ENCODE peak calls at places on chromosomes 7 and 10, in nine cellular contexts. Z, I, G, Y, F, K, A, O and E are unnamed samples.

GRCh38 chr7:133230591-133231194 is 22.2 kb upstream of the EXOC4 start:
- DNase-seq in Z (peak; percentile 1), I (no peak), G (peak; percentile 55), Y (no peak), F (peak; percentile 50), K (peak; percentile 16), A (peak; percentile 53), O (peak; percentile 39), E (peak; percentile 55)

GRCh38 chr10:89540550-89540949 is 5.2 kb upstream of the SLC16A12 start:
- DNase-seq in Z (no peak), I (no peak), G (no peak), Y (peak; percentile 56), F (no peak), K (no peak), A (no peak), O (peak; percentile 78), E (no peak)

GRCh38 chr7:16711730-16712129 is 41.8 kb upstream of the TSPAN13 start:
- DNase-seq in Z (no peak), I (no peak), G (no peak), Y (no peak), F (no peak), K (no peak), A (no peak), O (no peak), E (no peak)

GRCh38 chr10:34010891-34011290 is 676.4 kb upstream of the NRP1 start:
- DNase-seq in Z (no peak), I (no peak), G (peak; percentile 34), Y (no peak), F (no peak), K (peak; percentile 3), A (no peak), O (peak; percentile 27), E (no peak)

GRCh38 chr7:80699030-80699638 is 60.7 kb downstream of the CD36 start:
- DNase-seq in Z (no peak), I (no peak), G (peak; percentile 61), Y (peak; percentile 36), F (peak; percentile 66), K (no peak), A (no peak), O (peak; percentile 13), E (no peak)

GRCh38 chr7:116691664-116692063 is 19.7 kb downstream of the MET start:
- DNase-seq in Z (no peak), I (no peak), G (no peak), Y (no peak), F (no peak), K (no peak), A (no peak), O (no peak), E (no peak)

GRCh38 chr10:48506147-48506917 is 98.5 kb downstream of the ARHGAP22 start:
- DNase-seq in Z (no peak), I (no peak), G (peak; percentile 38), Y (no peak), F (peak; percentile 29), K (no peak), A (peak; percentile 28), O (peak; percentile 36), E (no peak)

GRCh38 chr10:117868151-117868550 is 178.6 kb downstream of the RAB11FIP2 start:
- DNase-seq in Z (no peak), I (no peak), G (no peak), Y (no peak), F (no peak), K (no peak), A (no peak), O (no peak), E (no peak)

GRCh38 chr7:72805526-72806494 is 22.2 kb downstream of the TYW1B start:
- DNase-seq in Z (no peak), I (no peak), G (no peak), Y (no peak), F (no peak), K (no peak), A (no peak), O (peak; percentile 17), E (no peak)

GRCh38 chr7:2736411-2736914 is 48.5 kb downstream of the AMZ1 start:
- DNase-seq in Z (no peak), I (no peak), G (no peak), Y (no peak), F (no peak), K (no peak), A (peak; percentile 36), O (no peak), E (no peak)

GRCh38 chr7:37932993-37933392 is 12.6 kb downstream of the EPDR1 start:
- DNase-seq in Z (no peak), I (no peak), G (no peak), Y (no peak), F (no peak), K (no peak), A (no peak), O (no peak), E (no peak)

GRCh38 chr10:71009031-71009605 is 120.8 kb upstream of the PCBD1 start:
- DNase-seq in Z (no peak), I (no peak), G (no peak), Y (no peak), F (no peak), K (no peak), A (no peak), O (no peak), E (no peak)

GRCh38 chr10:19811517-19811916 is 4.7 kb upstream of the PLXDC2 start:
- DNase-seq in Z (no peak), I (no peak), G (peak; percentile 63), Y (no peak), F (no peak), K (no peak), A (peak; percentile 30), O (peak; percentile 20), E (no peak)

GRCh38 chr10:47165168-47165710 is 134.8 kb upstream of the GDF10 start:
- DNase-seq in Z (no peak), I (no peak), G (peak; percentile 15), Y (no peak), F (no peak), K (no peak), A (no peak), O (no peak), E (no peak)

GRCh38 chr7:41182782-41183181 is 520.1 kb downstream of the INHBA start:
- DNase-seq in Z (no peak), I (no peak), G (no peak), Y (no peak), F (no peak), K (no peak), A (no peak), O (no peak), E (no peak)

GRCh38 chr10:29783211-29783947 is 148.6 kb upstream of the SVIL start:
- DNase-seq in Z (no peak), I (no peak), G (no peak), Y (no peak), F (no peak), K (no peak), A (no peak), O (no peak), E (no peak)

GRCh38 chr7:31950101-31950755 is 120.0 kb downstream of the PDE1C start:
- DNase-seq in Z (no peak), I (no peak), G (no peak), Y (no peak), F (no peak), K (peak; percentile 16), A (no peak), O (no peak), E (no peak)

GRCh38 chr10:15419279-15419874 is 48.3 kb upstream of the FAM171A1 start:
- DNase-seq in Z (no peak), I (no peak), G (peak; percentile 52), Y (no peak), F (peak; percentile 24), K (no peak), A (peak; percentile 53), O (peak; percentile 52), E (peak; percentile 6)

GRCh38 chr7:50197547-50197946 is 104.5 kb upstream of the ZPBP start:
- DNase-seq in Z (no peak), I (peak; percentile 49), G (no peak), Y (peak; percentile 71), F (no peak), K (no peak), A (peak; percentile 84), O (no peak), E (no peak)

GRCh38 chr10:103818765-103819374 is 36.5 kb downstream of the SH3PXD2A start:
- DNase-seq in Z (no peak), I (no peak), G (no peak), Y (no peak), F (no peak), K (no peak), A (no peak), O (no peak), E (no peak)

GRCh38 chr10:97450828-97451227 is 4.9 kb downstream of the ZDHHC16 start:
- DNase-seq in Z (no peak), I (no peak), G (no peak), Y (no peak), F (no peak), K (no peak), A (no peak), O (no peak), E (no peak)

GRCh38 chr7:129853661-129854268 is 99.0 kb downstream of the UBE2H start:
- DNase-seq in Z (no peak), I (no peak), G (no peak), Y (peak; percentile 66), F (peak; percentile 73), K (peak; percentile 35), A (no peak), O (no peak), E (no peak)

GRCh38 chr10:73263948-73264347 is 11.5 kb upstream of the MRPS16 start:
- DNase-seq in Z (no peak), I (no peak), G (peak; percentile 3), Y (no peak), F (peak; percentile 30), K (peak; percentile 13), A (no peak), O (peak; percentile 27), E (no peak)

GRCh38 chr10:27744478-27745379 is 890 bp downstream of the MKX start:
- DNase-seq in Z (no peak), I (no peak), G (no peak), Y (no peak), F (no peak), K (no peak), A (peak; percentile 72), O (peak; percentile 58), E (no peak)

GRCh38 chr10:6300106-6300783 is 97.5 kb downstream of the PFKFB3 start:
- DNase-seq in Z (no peak), I (no peak), G (peak; percentile 77), Y (no peak), F (no peak), K (peak; percentile 44), A (no peak), O (peak; percentile 46), E (peak; percentile 18)

GRCh38 chr7:46945328-46945727 is 636.6 kb downstream of the TNS3 start:
- DNase-seq in Z (no peak), I (no peak), G (no peak), Y (no peak), F (no peak), K (peak; percentile 62), A (no peak), O (no peak), E (no peak)

GRCh38 chr7:36309301-36309700 is 80.4 kb upstream of the ANLN start:
- DNase-seq in Z (no peak), I (no peak), G (no peak), Y (no peak), F (no peak), K (no peak), A (no peak), O (no peak), E (no peak)

GRCh38 chr10:30353851-30354250 is 4.8 kb upstream of the MTPAP start:
- DNase-seq in Z (no peak), I (no peak), G (no peak), Y (no peak), F (no peak), K (peak; percentile 55), A (no peak), O (peak; percentile 80), E (no peak)

GRCh38 chr7:92425311-92425947 is 21.9 kb upstream of the GATAD1 start:
- DNase-seq in Z (peak; percentile 4), I (no peak), G (no peak), Y (no peak), F (no peak), K (no peak), A (peak; percentile 38), O (no peak), E (no peak)

GRCh38 chr7:93902777-93903423 is 3.5 kb upstream of the GNGT1 start:
- DNase-seq in Z (no peak), I (no peak), G (peak; percentile 7), Y (peak; percentile 35), F (peak; percentile 53), K (no peak), A (peak; percentile 34), O (peak; percentile 38), E (no peak)

GRCh38 chr7:111029574-111030357 is 61.2 kb upstream of the LRRN3 start:
- DNase-seq in Z (no peak), I (peak; percentile 22), G (peak; percentile 57), Y (no peak), F (no peak), K (no peak), A (no peak), O (no peak), E (no peak)